ENCODE peak calls at places on chromosomes 6 and 20, in five cellular contexts. O is NCI-H345; C is uterus; J is activated CD8-positive, alpha-beta memory T cell treated with anti-CD3 and anti-CD28 coated beads for 4 hours; S is activated T-cell treated with anti-CD3 and anti-CD28 coated beads for 1 hour. H is an unnamed sample.
A peak's percentile ranks its signal among the peaks of the same experiment; 100 is the strongest.

GRCh38 chr6:132684998-132685397 is 26.0 kb upstream of the TAAR1 start:
- DNase-seq in O (no peak), C (no peak), J (no peak), S (no peak), H (no peak)

GRCh38 chr20:9306521-9306920 is 207.9 kb upstream of the LAMP5 start:
- DNase-seq in O (no peak), C (no peak), J (no peak), S (no peak), H (no peak)

GRCh38 chr6:164200071-164200470 is 785.6 kb downstream of the QKI start:
- DNase-seq in O (no peak), C (no peak), J (no peak), S (no peak), H (no peak)

GRCh38 chr20:25276533-25277050 is 28.7 kb downstream of the PYGB start:
- DNase-seq in O (no peak), C (peak; percentile 9), J (no peak), S (no peak), H (no peak)

GRCh38 chr6:42938428-42938796 is 9.1 kb downstream of the CNPY3 start:
- DNase-seq in O (no peak), C (no peak), J (no peak), S (no peak), H (no peak)

GRCh38 chr6:21935561-21936028 is 342.0 kb downstream of the SOX4 start:
- DNase-seq in O (no peak), C (no peak), J (no peak), S (no peak), H (no peak)

GRCh38 chr6:122838060-122838780 is 49.2 kb downstream of the SMPDL3A start:
- DNase-seq in O (peak; percentile 20), C (no peak), J (no peak), S (no peak), H (no peak)

GRCh38 chr20:24149881-24150307 is 161.3 kb upstream of the GGTLC1 start:
- DNase-seq in O (no peak), C (no peak), J (no peak), S (no peak), H (no peak)

GRCh38 chr20:51381557-51381956 is 161.0 kb downstream of the NFATC2 start:
- DNase-seq in O (no peak), C (no peak), J (no peak), S (no peak), H (no peak)

GRCh38 chr20:17663040-17663399 is 19.0 kb downstream of the RRBP1 start:
- DNase-seq in O (no peak), C (peak; percentile 11), J (no peak), S (no peak), H (no peak)

GRCh38 chr6:126477678-126478077 is 137.8 kb downstream of the CENPW start:
- DNase-seq in O (no peak), C (no peak), J (no peak), S (no peak), H (no peak)

GRCh38 chr6:2563635-2564034 is 187.1 kb downstream of the MYLK4 start:
- DNase-seq in O (no peak), C (no peak), J (no peak), S (no peak), H (no peak)

GRCh38 chr20:5674176-5674660 is 76.0 kb upstream of the SHLD1 start:
- DNase-seq in O (peak; percentile 52), C (no peak), J (peak; percentile 4), S (no peak), H (no peak)

GRCh38 chr6:38722727-38723334 is 7.7 kb downstream of the DNAH8 start:
- DNase-seq in O (no peak), C (no peak), J (no peak), S (no peak), H (no peak)

GRCh38 chr20:31587545-31588389 is 17.3 kb upstream of the ID1 start:
- DNase-seq in O (peak; percentile 45), C (no peak), J (no peak), S (no peak), H (no peak)

GRCh38 chr6:52994031-52994788 is 874 bp downstream of the GSTA4 start:
- DNase-seq in O (peak; percentile 33), C (peak; percentile 35), J (no peak), S (no peak), H (no peak)

GRCh38 chr6:16471222-16471784 is 232.9 kb downstream of the GMPR start:
- DNase-seq in O (no peak), C (no peak), J (no peak), S (no peak), H (no peak)

GRCh38 chr6:161107779-161108380 is 116.3 kb downstream of the MAP3K4 start:
- DNase-seq in O (no peak), C (no peak), J (no peak), S (no peak), H (no peak)

GRCh38 chr6:81966968-81967367 is 214.5 kb upstream of the TENT5A start:
- DNase-seq in O (no peak), C (no peak), J (no peak), S (no peak), H (no peak)

GRCh38 chr20:60011512-60012507 is 53.6 kb downstream of the CDH26 start:
- DNase-seq in O (peak; percentile 10), C (no peak), J (no peak), S (no peak), H (no peak)

GRCh38 chr6:56238352-56238751 is 9.0 kb downstream of the COL21A1 start:
- DNase-seq in O (no peak), C (no peak), J (no peak), S (no peak), H (no peak)

GRCh38 chr6:43176423-43176786 is 5.3 kb downstream of the SRF start:
- DNase-seq in O (no peak), C (no peak), J (no peak), S (no peak), H (no peak)

GRCh38 chr20:37622728-37623127 is 71.1 kb upstream of the CTNNBL1 start:
- DNase-seq in O (no peak), C (no peak), J (no peak), S (no peak), H (no peak)

GRCh38 chr6:138194221-138194620 is 24.1 kb downstream of the PBOV1 start:
- DNase-seq in O (no peak), C (no peak), J (no peak), S (no peak), H (no peak)

GRCh38 chr6:10875026-10875425 is 6.8 kb downstream of the GCM2 start:
- DNase-seq in O (no peak), C (no peak), J (no peak), S (no peak), H (no peak)

GRCh38 chr20:39825524-39825923 is 863.4 kb downstream of the DHX35 start:
- DNase-seq in O (no peak), C (no peak), J (no peak), S (no peak), H (no peak)

GRCh38 chr6:53042112-53042511 is 23.1 kb upstream of the FBXO9 start:
- DNase-seq in O (no peak), C (no peak), J (no peak), S (no peak), H (no peak)

GRCh38 chr6:115838763-115839401 is 221.8 kb downstream of the FRK start:
- DNase-seq in O (no peak), C (no peak), J (no peak), S (no peak), H (no peak)

GRCh38 chr6:169529931-169530761 is 171.7 kb downstream of the WDR27 start:
- DNase-seq in O (no peak), C (peak; percentile 71), J (no peak), S (no peak), H (no peak)

GRCh38 chr6:106324726-106325335 is 729 bp downstream of the ATG5 start:
- DNase-seq in O (no peak), C (no peak), J (no peak), S (no peak), H (no peak)

GRCh38 chr6:32761084-32761483 is 2.2 kb downstream of the HLA-DQB2 start:
- DNase-seq in O (no peak), C (no peak), J (no peak), S (no peak), H (no peak)

GRCh38 chr6:28537065-28537464 is 11.4 kb downstream of the GPX5 start:
- DNase-seq in O (no peak), C (no peak), J (no peak), S (no peak), H (no peak)

GRCh38 chr6:111552999-111553398 is 52.7 kb downstream of the TRAF3IP2 start:
- DNase-seq in O (peak; percentile 91), C (no peak), J (no peak), S (no peak), H (no peak)

GRCh38 chr20:58028123-58028522 is 200.3 kb downstream of the ANKRD60 start:
- DNase-seq in O (no peak), C (no peak), J (no peak), S (no peak), H (no peak)

H was measured in stimulated activated CD4-positive, alpha-beta T cell treated with anti-CD3 and anti-CD28 coated beads, TNF-alpha, amount 100 ng/mL, for 1 hour.